ENCODE peak calls at places on chromosome 18, in six cellular contexts. G is DND-41, N is fibroblast of lung, W is heart right ventricle, K is transverse colon, B is pancreas. P is an unnamed sample. For H3K4me1, the result is how much of the 10 kb centered on the place peaks cover.

GRCh38 chr18:60910534-60910933 is 422.7 kb upstream of the CDH20 start:
- DNase-seq in G (no peak), N (peak), W (no peak), K (no peak), B (no peak), P (no peak)

GRCh38 chr18:7822435-7823425 is 255.6 kb downstream of the PTPRM start:
- DNase-seq in G (no peak), N (no peak), W (peak), K (no peak), B (no peak), P (no peak)

GRCh38 chr18:41922171-41922570 is 32.9 kb upstream of the PIK3C3 start:
- DNase-seq in G (no peak), N (no peak), W (no peak), K (no peak), B (no peak), P (no peak)

GRCh38 chr18:77222464-77222863 is 27.2 kb upstream of the GALR1 start:
- DNase-seq in G (no peak), N (no peak), W (no peak), K (no peak), B (no peak), P (no peak)

GRCh38 chr18:30987479-30988241 is 54.9 kb downstream of the DSC3 start:
- DNase-seq in G (no peak), N (no peak), W (no peak), K (peak), B (peak), P (no peak)

GRCh38 chr18:75211721-75212625 is 1.4 kb downstream of the TSHZ1 start:
- DNase-seq in G (peak), N (no peak), W (peak), K (peak), B (peak), P (no peak)

GRCh38 chr18:23487738-23488625 is 15.3 kb upstream of the RMC1 start:
- DNase-seq in G (no peak), N (peak), W (no peak), K (peak), B (no peak), P (peak)

GRCh38 chr18:79121746-79122474 is 52.7 kb downstream of the ATP9B start:
- DNase-seq in G (no peak), N (peak), W (no peak), K (no peak), B (no peak), P (no peak)

GRCh38 chr18:48946329-48946835 is 4.4 kb downstream of the SMAD7 start:
- DNase-seq in G (no peak), N (peak), W (no peak), K (peak), B (no peak), P (no peak)

GRCh38 chr18:74819433-74820059 is 221.9 kb downstream of the ZNF407 start:
- DNase-seq in G (peak), N (no peak), W (no peak), K (no peak), B (no peak), P (no peak)

GRCh38 chr18:5513947-5514346 is 29.9 kb downstream of the EPB41L3 start:
- DNase-seq in G (no peak), N (no peak), W (no peak), K (no peak), B (no peak), P (no peak)

GRCh38 chr18:22167471-22168151 is 1.8 kb upstream of the GATA6 start:
- DNase-seq in G (no peak), N (peak), W (peak), K (peak), B (no peak), P (no peak)

GRCh38 chr18:74082476-74083070 is 65.1 kb downstream of the FBXO15 start:
- DNase-seq in G (peak), N (peak), W (peak), K (peak), B (peak), P (peak)

GRCh38 chr18:32048507-32049091 is 30.0 kb downstream of the RNF125 start:
- DNase-seq in G (no peak), N (peak), W (peak), K (peak), B (no peak), P (no peak)

GRCh38 chr18:79544386-79544963 is 135.1 kb upstream of the CTDP1 start:
- DNase-seq in G (no peak), N (no peak), W (no peak), K (no peak), B (no peak), P (no peak)

GRCh38 chr18:13388586-13389490 is 170.3 kb downstream of the LDLRAD4 start:
- DNase-seq in G (no peak), N (no peak), W (no peak), K (no peak), B (no peak), P (no peak)

GRCh38 chr18:13387856-13388548 is 169.4 kb downstream of the LDLRAD4 start:
- DNase-seq in G (no peak), N (no peak), W (no peak), K (no peak), B (no peak), P (no peak)

GRCh38 chr18:13389491-13390131 is 171.1 kb downstream of the LDLRAD4 start:
- DNase-seq in G (no peak), N (no peak), W (no peak), K (no peak), B (no peak), P (no peak)

GRCh38 chr18:13390196-13390595 is 171.6 kb downstream of the LDLRAD4 start:
- DNase-seq in G (no peak), N (no peak), W (no peak), K (no peak), B (no peak), P (peak)

DNA sequence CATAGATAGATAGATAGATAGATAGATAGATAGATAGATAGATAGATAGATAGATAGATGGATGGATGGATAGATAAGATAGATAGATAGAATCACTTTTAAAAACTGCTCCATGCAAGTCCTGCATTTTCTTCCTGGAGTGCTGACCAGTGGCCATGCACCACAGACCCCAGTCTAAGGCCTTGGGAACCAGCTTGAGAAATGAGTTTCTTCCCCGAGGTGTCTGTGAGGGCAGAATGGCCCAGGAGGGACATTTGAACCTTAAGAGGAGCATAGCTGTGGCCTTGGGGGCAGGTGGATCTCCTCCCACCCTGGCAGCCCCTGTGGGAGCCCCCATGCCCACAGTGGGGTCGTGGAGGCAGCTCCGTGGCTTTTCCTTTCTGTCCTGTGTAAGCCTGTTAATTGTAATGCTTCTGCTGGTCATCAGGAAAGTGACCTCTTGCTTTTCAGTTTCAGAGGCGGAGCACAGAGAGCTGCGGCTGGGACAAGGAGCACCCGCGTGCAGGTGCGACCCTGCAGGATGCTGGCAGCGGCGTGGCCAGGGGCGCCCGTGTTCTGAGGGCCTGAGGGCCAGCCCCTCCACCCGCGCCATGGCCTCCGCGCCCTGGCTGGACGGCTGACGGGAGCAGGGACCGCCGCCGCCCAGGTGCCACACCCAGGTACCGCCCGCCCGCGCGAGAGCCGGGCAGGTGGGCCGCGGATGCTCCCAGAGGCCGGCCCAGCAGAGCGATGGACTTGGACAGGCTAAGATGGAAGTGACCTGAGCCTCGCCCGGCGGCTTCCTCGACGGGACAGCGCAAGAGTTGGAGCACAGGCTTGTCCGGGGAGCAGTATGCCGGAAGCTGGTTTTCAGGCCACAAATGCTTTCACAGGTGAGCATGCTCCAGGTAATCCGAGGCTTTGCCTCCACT is 168.6 kb downstream of the LDLRAD4 start:
- DNase-seq in G (no peak), N (no peak), W (no peak), K (no peak), B (no peak), P (no peak)
- H3K4me1 ChIP-seq in G (under half), N (under half), W (under half), K (under half), B (under half), P (under half)

DNA sequence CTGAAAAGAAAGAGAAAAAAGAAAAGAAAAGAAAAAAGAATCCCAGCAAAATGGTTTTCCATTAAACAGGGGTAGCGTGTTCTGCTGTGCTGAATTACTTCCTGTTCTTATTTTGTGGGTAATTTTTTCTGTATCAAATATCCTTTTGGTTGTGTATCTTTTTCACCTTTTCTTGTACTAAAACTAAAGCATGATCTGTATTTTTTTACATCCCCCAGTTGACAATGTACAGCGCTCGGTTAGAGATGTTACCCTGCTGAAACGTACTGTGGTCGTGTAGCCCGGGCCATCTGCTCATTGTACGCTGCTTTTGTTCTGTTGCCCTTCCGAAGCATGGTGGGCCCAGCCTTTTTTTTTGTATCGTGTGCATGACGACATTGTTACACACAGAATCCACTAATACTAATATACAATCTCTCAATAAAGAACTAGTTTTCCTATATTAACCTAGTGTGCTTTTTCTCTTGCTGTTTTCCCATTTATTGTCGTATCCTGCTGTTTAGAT is 233.1 kb downstream of the HAUS1 start:
- DNase-seq in G (no peak), N (no peak), W (no peak), K (no peak), B (no peak), P (no peak)
- H3K27ac ChIP-seq in G (no peak), N (no peak), W (no peak), K (no peak), B (no peak), P (no peak)

DNA sequence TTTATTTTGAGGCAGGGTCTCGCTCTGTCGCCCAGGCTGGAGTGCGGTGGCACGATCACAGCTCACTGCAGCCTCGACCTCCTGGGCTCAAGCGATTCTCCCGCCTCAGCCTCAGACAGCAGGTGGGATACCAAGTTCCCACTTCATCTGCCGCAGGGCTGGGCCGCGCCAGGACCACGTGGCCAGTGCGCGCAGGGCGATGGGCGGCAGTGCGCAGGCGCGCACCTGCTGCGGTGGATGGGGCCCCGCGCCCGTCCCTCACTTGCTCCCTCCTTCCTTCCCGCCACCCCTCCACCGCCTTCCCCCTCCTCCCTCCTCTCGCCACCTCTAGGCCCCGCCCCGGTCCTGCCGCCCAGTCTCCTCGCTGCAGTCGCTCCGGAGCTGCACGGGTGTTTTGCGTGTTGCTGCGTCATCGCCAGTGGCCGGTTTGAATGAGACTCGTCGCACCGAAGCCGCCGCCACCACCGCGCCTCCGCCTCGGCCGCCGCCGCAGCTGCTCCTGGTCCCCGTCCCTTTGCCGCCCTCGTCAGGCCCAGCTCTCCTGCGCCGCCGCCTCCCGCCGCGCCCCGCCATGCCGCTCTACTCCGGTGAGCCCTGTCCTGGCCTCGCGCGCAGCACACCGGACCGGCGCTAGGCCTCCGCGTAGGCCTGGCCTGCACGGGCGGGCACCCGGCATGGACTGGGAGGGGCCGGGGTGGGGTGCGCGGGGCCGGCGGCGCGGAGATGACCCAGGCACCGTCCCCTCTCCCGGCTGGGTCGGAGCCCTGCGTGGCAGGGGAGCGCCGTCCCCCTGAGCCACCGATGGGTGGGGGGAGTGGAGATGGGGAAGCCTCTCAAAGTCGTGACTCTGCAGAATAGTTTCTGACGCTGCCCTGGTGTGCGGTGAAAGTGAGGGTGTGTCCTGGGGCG is at the start of gene USP14:
- DNase-seq in G (peak), N (peak), W (peak), K (peak), B (peak), P (peak)
- TF ChIP-seq CTCF in G (peak), N (no peak), W (no peak), K (no peak), B (no peak), P (no peak)

DNA sequence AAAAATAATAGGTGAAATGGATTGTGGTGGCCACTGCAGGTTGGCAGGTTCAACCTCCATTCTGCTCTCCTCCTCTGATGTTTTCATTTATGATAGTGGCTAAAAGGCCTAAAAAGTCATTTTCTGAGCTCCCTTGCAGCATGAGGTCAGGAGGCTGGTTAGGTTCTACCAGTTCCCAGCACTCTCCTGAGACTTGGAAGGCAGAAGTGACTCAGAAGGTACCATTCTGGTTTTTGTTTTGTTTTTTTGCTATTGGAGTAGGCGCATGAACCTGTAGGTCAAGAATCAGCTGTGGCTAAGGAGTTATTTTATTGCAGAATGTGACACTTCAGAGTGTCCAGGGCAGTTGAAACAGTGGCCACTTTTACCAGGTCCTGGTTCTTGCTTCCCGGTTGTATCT is 181.9 kb downstream of the CCDC102B start:
- DNase-seq in G (no peak), N (no peak), W (no peak), K (no peak), B (no peak), P (no peak)
- H3K4me1 ChIP-seq in G (under half), N (under half), W (under half), K (under half), B (under half), P (under half)

GRCh38 chr18:63137999-63138448 is 181.5 kb downstream of the BCL2 start:
- DNase-seq in G (peak), N (no peak), W (peak), K (no peak), B (no peak), P (peak)

GRCh38 chr18:63140038-63140450 is 179.5 kb downstream of the BCL2 start:
- DNase-seq in G (no peak), N (no peak), W (no peak), K (no peak), B (no peak), P (no peak)

GRCh38 chr18:63140997-63141776 is 178.4 kb downstream of the BCL2 start:
- DNase-seq in G (no peak), N (no peak), W (no peak), K (no peak), B (no peak), P (no peak)

GRCh38 chr18:63141777-63142176 is 177.8 kb downstream of the BCL2 start:
- DNase-seq in G (no peak), N (no peak), W (no peak), K (peak), B (no peak), P (no peak)

DNA sequence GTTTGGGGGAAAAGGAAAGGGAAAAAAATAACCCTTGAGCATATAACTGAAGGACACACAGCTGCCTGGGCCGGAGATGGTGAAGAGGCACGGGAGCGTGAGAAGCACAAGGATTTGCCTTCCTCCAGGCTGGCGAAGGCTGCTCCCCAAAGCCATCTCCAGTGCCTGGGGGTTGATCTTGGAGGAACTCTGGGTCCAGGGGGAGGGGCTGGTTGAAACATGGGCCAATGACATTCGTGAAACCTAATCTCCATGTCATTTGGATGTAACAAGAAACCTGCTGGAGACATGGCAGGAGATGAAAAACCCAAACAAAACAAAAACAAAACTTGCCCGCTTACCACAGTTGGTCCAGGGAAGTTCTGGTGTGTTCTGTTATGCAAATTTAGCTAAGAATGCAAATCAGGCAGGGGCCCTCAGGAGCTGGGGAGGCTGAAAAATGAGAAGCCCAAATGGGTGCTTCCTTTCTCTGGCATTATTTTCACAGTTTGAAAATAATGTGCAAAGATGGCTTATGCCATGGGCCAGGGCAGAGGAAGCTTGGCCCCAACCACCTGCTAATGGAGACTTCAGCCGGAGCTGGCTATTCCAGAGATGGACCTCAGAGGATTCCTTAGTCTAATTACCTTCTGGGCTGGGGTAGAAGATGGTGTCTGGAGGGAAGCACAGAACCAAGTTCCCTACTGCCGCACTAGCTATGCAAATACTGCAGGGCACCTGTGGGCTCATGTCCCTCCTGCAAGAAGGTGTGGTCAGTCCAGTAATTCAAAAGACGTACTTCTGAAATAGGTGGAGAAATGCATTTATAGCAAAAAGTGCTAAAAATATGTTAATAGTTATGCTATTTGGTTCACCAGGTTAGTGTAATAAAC is 180.9 kb downstream of the BCL2 start:
- DNase-seq in G (peak), N (no peak), W (peak), K (peak), B (no peak), P (no peak)
- H3K27ac ChIP-seq in G (peak), N (no peak), W (peak), K (peak), B (no peak), P (peak)

GRCh38 chr18:50581517-50581916 is 21.6 kb downstream of the MAPK4 start:
- DNase-seq in G (no peak), N (no peak), W (no peak), K (no peak), B (no peak), P (no peak)

GRCh38 chr18:50590625-50591024 is 30.7 kb downstream of the MAPK4 start:
- DNase-seq in G (no peak), N (no peak), W (no peak), K (no peak), B (no peak), P (no peak)

GRCh38 chr18:50582500-50582899 is 22.6 kb downstream of the MAPK4 start:
- DNase-seq in G (no peak), N (no peak), W (peak), K (no peak), B (no peak), P (no peak)

GRCh38 chr18:50586710-50587109 is 26.8 kb downstream of the MAPK4 start:
- DNase-seq in G (no peak), N (no peak), W (no peak), K (no peak), B (no peak), P (no peak)
- TF ChIP-seq CTCF in G (peak), N (no peak), W (no peak), K (no peak), B (no peak), P (no peak)

DNA sequence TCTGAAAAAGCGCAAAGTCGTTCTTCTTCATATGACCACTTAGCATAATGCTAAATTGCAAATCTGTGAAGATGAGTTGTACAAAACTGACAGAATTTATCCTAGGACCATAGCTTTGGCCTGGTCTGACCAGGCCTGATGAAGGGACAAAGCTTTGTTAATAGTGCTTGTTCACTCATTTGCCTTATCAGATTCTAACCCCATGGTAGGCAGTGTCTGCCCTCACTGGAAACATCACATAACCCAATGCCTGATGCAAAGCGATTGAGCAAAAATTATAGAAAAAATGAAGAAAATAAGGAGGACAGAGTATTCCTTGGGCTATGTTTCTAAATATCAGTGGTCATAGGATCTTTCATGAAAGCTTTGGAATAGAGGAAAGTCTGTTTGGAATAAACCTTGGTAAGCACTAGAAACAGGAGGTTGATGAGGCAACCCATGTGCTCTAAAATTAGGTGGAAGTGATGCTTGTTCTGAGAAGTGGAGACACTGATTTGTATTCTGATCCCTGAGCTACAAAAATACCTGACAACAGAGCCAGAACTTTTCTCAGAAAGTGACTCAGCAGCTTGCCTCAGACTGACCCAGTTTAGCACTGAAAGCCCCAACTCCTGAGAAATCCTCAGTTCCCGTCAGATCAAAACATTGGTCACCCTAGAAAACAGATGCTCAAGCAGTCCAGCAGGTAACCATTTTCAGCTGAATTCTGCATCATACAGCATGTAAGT is 131.4 kb upstream of the MAPRE2 start:
- DNase-seq in G (no peak), N (peak), W (no peak), K (no peak), B (no peak), P (no peak)
- H3K4me1 ChIP-seq in G (under half), N (under half), W (under half), K (under half), B (under half), P (under half)

GRCh38 chr18:9878095-9878494 is 7.7 kb upstream of the TXNDC2 start:
- DNase-seq in G (no peak), N (no peak), W (no peak), K (no peak), B (no peak), P (no peak)
- H3K27ac ChIP-seq in G (no peak), N (peak), W (no peak), K (no peak), B (no peak), P (no peak)

P was measured in CD8-positive, alpha-beta T cell.